ENCODE peak calls at places on chromosomes 4 and X, in ten cellular contexts. A is heart left ventricle, G is ovary, S is uterus, L is NB4, Y is A549, C is suprapubic skin, I is testis, N is IMR-90, R is adrenal gland. P is an unnamed sample.

GRCh38 chr4:42515156-42515884 is 118.0 kb downstream of the SHISA3 start:
- DNase-seq in A (no peak), G (no peak), S (no peak), L (no peak), Y (no peak), C (no peak), I (no peak), N (peak), R (no peak), P (no peak)

GRCh38 chrX:14777484-14777883 is 95.4 kb downstream of the FANCB start:
- DNase-seq in A (no peak), G (no peak), S (no peak), L (peak), Y (no peak), C (no peak), I (no peak), N (peak), R (no peak), P (no peak)

GRCh38 chrX:133359466-133359865 is 55.8 kb downstream of the GPC4 start:
- DNase-seq in A (no peak), G (no peak), S (no peak), L (no peak), Y (no peak), C (no peak), I (no peak), N (no peak), R (no peak), P (no peak)

GRCh38 chrX:153351981-153352380 is 18.0 kb downstream of the ZNF275 start:
- DNase-seq in A (no peak), G (no peak), S (no peak), L (no peak), Y (no peak), C (no peak), I (no peak), N (no peak), R (no peak), P (no peak)

GRCh38 chr4:130077275-130077674 is 981.3 kb downstream of the C4orf33 start:
- DNase-seq in A (no peak), G (no peak), S (no peak), L (no peak), Y (no peak), C (no peak), I (no peak), N (no peak), R (no peak), P (no peak)

GRCh38 chr4:54683616-54684346 is 26.0 kb downstream of the KIT start:
- DNase-seq in A (peak), G (no peak), S (no peak), L (peak), Y (peak), C (no peak), I (no peak), N (no peak), R (no peak), P (no peak)

GRCh38 chr4:101682946-101683345 is 107.6 kb upstream of the BANK1 start:
- DNase-seq in A (no peak), G (no peak), S (no peak), L (no peak), Y (no peak), C (no peak), I (no peak), N (no peak), R (no peak), P (no peak)

GRCh38 chr4:10701702-10702460 is 17.3 kb upstream of the CLNK start:
- DNase-seq in A (no peak), G (no peak), S (no peak), L (no peak), Y (no peak), C (no peak), I (no peak), N (peak), R (no peak), P (no peak)

GRCh38 chrX:123993326-123993725 is 31.8 kb downstream of the STAG2 start:
- DNase-seq in A (no peak), G (no peak), S (no peak), L (no peak), Y (no peak), C (no peak), I (no peak), N (peak), R (no peak), P (no peak)

GRCh38 chr4:177485528-177485927 is 43.3 kb upstream of the AGA start:
- DNase-seq in A (no peak), G (no peak), S (no peak), L (no peak), Y (peak), C (no peak), I (no peak), N (peak), R (no peak), P (no peak)

GRCh38 chr4:105474110-105474518 is 252 bp upstream of the PPA2 start:
- DNase-seq in A (peak), G (peak), S (peak), L (no peak), Y (no peak), C (peak), I (peak), N (peak), R (peak), P (no peak)

GRCh38 chr4:110959041-110959643 is 336.3 kb upstream of the PITX2 start:
- DNase-seq in A (no peak), G (no peak), S (no peak), L (peak), Y (peak), C (no peak), I (no peak), N (peak), R (no peak), P (no peak)

GRCh38 chr4:124980276-124980752 is 267.8 kb upstream of the ANKRD50 start:
- DNase-seq in A (no peak), G (no peak), S (no peak), L (no peak), Y (no peak), C (no peak), I (no peak), N (peak), R (no peak), P (no peak)

GRCh38 chr4:47533689-47534347 is 48.7 kb downstream of the ATP10D start:
- DNase-seq in A (no peak), G (no peak), S (no peak), L (no peak), Y (no peak), C (no peak), I (no peak), N (peak), R (no peak), P (no peak)

GRCh38 chrX:44282753-44283152 is 60.7 kb downstream of the EFHC2 start:
- DNase-seq in A (no peak), G (no peak), S (no peak), L (no peak), Y (no peak), C (no peak), I (peak), N (no peak), R (no peak), P (no peak)

GRCh38 chr4:182427530-182427929 is 184.3 kb downstream of the TENM3 start:
- DNase-seq in A (no peak), G (no peak), S (no peak), L (no peak), Y (no peak), C (no peak), I (no peak), N (peak), R (no peak), P (no peak)

GRCh38 chr4:113760094-113760851 is 1.3 kb downstream of the CAMK2D start:
- DNase-seq in A (no peak), G (peak), S (peak), L (peak), Y (peak), C (peak), I (peak), N (peak), R (peak), P (peak)

GRCh38 chr4:12875640-12876243 is 608.4 kb downstream of the RAB28 start:
- DNase-seq in A (no peak), G (no peak), S (no peak), L (no peak), Y (no peak), C (no peak), I (no peak), N (no peak), R (no peak), P (no peak)

GRCh38 chr4:156169011-156169410 is 215.3 kb upstream of the CTSO start:
- DNase-seq in A (peak), G (no peak), S (peak), L (peak), Y (peak), C (no peak), I (peak), N (peak), R (no peak), P (peak)

GRCh38 chrX:47936224-47936939 is 67.4 kb downstream of the ZNF182 start:
- DNase-seq in A (no peak), G (no peak), S (no peak), L (no peak), Y (no peak), C (no peak), I (no peak), N (no peak), R (no peak), P (no peak)

GRCh38 chrX:13938053-13938765 is 91.5 kb downstream of the GEMIN8 start:
- DNase-seq in A (no peak), G (peak), S (no peak), L (peak), Y (peak), C (no peak), I (peak), N (peak), R (no peak), P (no peak)

GRCh38 chr4:98166025-98166730 is 22.9 kb upstream of the STPG2 start:
- DNase-seq in A (peak), G (no peak), S (no peak), L (no peak), Y (peak), C (no peak), I (no peak), N (peak), R (peak), P (peak)

GRCh38 chr4:146959692-146960091 is 14.0 kb upstream of the TTC29 start:
- DNase-seq in A (no peak), G (no peak), S (no peak), L (no peak), Y (no peak), C (no peak), I (no peak), N (peak), R (no peak), P (no peak)

GRCh38 chr4:125231661-125232060 is 83.1 kb upstream of the FAT4 start:
- DNase-seq in A (no peak), G (no peak), S (no peak), L (no peak), Y (no peak), C (no peak), I (no peak), N (no peak), R (no peak), P (no peak)

GRCh38 chrX:63993936-63994335 is 208.9 kb upstream of the ARHGEF9 start:
- DNase-seq in A (no peak), G (no peak), S (no peak), L (peak), Y (no peak), C (no peak), I (no peak), N (no peak), R (no peak), P (no peak)

GRCh38 chr4:142913461-142914030 is 67.4 kb upstream of the INPP4B start:
- DNase-seq in A (no peak), G (no peak), S (no peak), L (no peak), Y (no peak), C (no peak), I (no peak), N (peak), R (no peak), P (no peak)

DNA sequence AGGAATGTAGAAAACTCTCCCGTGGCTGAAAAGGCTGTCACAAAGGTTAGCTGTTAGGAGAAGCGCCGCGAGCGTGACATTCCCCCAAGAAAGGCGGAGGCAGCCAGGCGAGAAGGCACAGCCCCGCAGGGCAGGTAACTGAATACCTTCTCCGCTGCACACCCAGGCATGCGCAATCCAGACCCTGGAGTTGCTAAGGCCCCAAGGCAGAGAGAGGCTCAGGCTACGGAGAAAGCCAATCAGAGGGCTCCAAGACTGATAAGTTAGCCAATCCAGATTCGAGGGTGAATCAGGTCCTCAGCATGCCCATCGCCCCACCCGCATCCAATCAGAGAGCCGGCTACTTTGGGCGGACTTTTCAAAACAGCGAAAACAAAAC is 485 bp upstream of the CCNG2 start:
- DNase-seq in A (peak), G (peak), S (peak), L (peak), Y (peak), C (peak), I (peak), N (peak), R (peak), P (peak)
- TF ChIP-seq POLR2A in A (no peak), G (no peak), S (peak), L (peak), Y (peak), C (no peak), I (no peak), N (no peak), R (no peak), P (peak)

GRCh38 chr4:6693274-6694176 is at the start of gene S100P:
- DNase-seq in A (no peak), G (no peak), S (no peak), L (peak), Y (peak), C (no peak), I (no peak), N (no peak), R (no peak), P (no peak)
- TF ChIP-seq POLR2A in A (no peak), G (no peak), S (no peak), L (peak), Y (no peak), C (peak), I (no peak), N (no peak), R (no peak), P (no peak)

DNA sequence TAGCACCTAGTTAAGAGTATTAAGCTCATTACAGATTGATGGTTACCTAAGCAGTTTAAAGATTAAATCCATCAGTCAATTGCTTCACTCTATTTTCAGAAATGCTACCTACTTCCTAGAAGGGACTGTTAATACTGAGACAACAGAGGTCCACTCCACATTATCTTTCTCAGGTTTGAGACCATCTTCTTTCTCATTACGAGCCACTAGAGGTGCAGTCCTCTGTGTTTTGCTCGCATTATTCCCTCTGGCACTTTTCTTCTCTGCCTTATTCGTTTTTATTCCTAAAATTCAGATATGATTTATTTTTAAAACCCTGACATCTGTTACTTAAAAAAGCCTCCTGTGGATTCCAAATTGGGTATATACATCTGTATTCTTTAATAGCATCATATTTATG is 459.1 kb downstream of the FSTL5 start:
- DNase-seq in A (no peak), G (no peak), S (no peak), L (no peak), Y (no peak), C (no peak), I (no peak), N (no peak), R (no peak), P (no peak)
- TF ChIP-seq POLR2A in A (no peak), G (no peak), S (no peak), L (no peak), Y (no peak), C (no peak), I (no peak), N (no peak), R (no peak), P (no peak)

GRCh38 chr4:6709230-6710114 is at the start of gene MRFAP1L1:
- DNase-seq in A (peak), G (peak), S (peak), L (peak), Y (peak), C (peak), I (peak), N (peak), R (peak), P (peak)
- TF ChIP-seq POLR2A in A (no peak), G (peak), S (no peak), L (peak), Y (peak), C (peak), I (no peak), N (peak), R (no peak), P (peak)